ENCODE peak calls at places on chromosomes 11 and 22, in eight cellular contexts. One of them, this sample, is unnamed.

GRCh38 chr11:70464509-70465361 is 66.4 kb downstream of the CTTN start:
- DNase-seq in CD4-positive, alpha-beta memory T cell: no peak
- DNase-seq in pons: no peak
- DNase-seq in NCI-H1092: no peak
- DNase-seq in stimulated activated CD8-positive, alpha-beta memory T cell treated with anti-CD3 and anti-CD28 coated beads, Interleukin-4, amount 100 ng/mL, for 1 hour: no peak
- DNase-seq in activated T-cell treated with anti-CD3 and anti-CD28 coated beads, Interleukin-2, amount 50 U/mL, for 72 hours: no peak
- DNase-seq in GDM1: no peak
- DNase-seq in H9: no peak
- DNase-seq in this sample: no peak

GRCh38 chr11:117520966-117521365 is 193.3 kb downstream of the CEP164 start:
- DNase-seq in NCI-H1092: no peak
- DNase-seq in pons: no peak
- DNase-seq in stimulated activated CD8-positive, alpha-beta memory T cell treated with anti-CD3 and anti-CD28 coated beads, Interleukin-4, amount 100 ng/mL, for 1 hour: no peak
- DNase-seq in activated T-cell treated with anti-CD3 and anti-CD28 coated beads, Interleukin-2, amount 50 U/mL, for 72 hours: no peak
- DNase-seq in H9: no peak
- DNase-seq in GDM1: no peak
- DNase-seq in CD4-positive, alpha-beta memory T cell: no peak
- DNase-seq in this sample: no peak

GRCh38 chr22:19621372-19622060 is 92.8 kb upstream of the SEPTIN5 start:
- DNase-seq in GDM1: no peak
- DNase-seq in activated T-cell treated with anti-CD3 and anti-CD28 coated beads, Interleukin-2, amount 50 U/mL, for 72 hours: no peak
- DNase-seq in H9: no peak
- DNase-seq in CD4-positive, alpha-beta memory T cell: no peak
- DNase-seq in NCI-H1092: no peak
- DNase-seq in pons: no peak
- DNase-seq in stimulated activated CD8-positive, alpha-beta memory T cell treated with anti-CD3 and anti-CD28 coated beads, Interleukin-4, amount 100 ng/mL, for 1 hour: no peak
- DNase-seq in this sample: no peak

GRCh38 chr22:49305215-49305965 is 522.3 kb downstream of the BRD1 start:
- DNase-seq in pons: peak; percentile 12
- DNase-seq in GDM1: peak; percentile 7
- DNase-seq in activated T-cell treated with anti-CD3 and anti-CD28 coated beads, Interleukin-2, amount 50 U/mL, for 72 hours: peak; percentile 83
- DNase-seq in stimulated activated CD8-positive, alpha-beta memory T cell treated with anti-CD3 and anti-CD28 coated beads, Interleukin-4, amount 100 ng/mL, for 1 hour: peak; percentile 25
- DNase-seq in CD4-positive, alpha-beta memory T cell: peak; percentile 24
- DNase-seq in H9: peak; percentile 89
- DNase-seq in NCI-H1092: no peak
- DNase-seq in this sample: peak; percentile 2

GRCh38 chr11:125141178-125141577 is 23.4 kb upstream of the PKNOX2 start:
- DNase-seq in GDM1: no peak
- DNase-seq in pons: no peak
- DNase-seq in NCI-H1092: no peak
- DNase-seq in stimulated activated CD8-positive, alpha-beta memory T cell treated with anti-CD3 and anti-CD28 coated beads, Interleukin-4, amount 100 ng/mL, for 1 hour: no peak
- DNase-seq in H9: no peak
- DNase-seq in CD4-positive, alpha-beta memory T cell: no peak
- DNase-seq in activated T-cell treated with anti-CD3 and anti-CD28 coated beads, Interleukin-2, amount 50 U/mL, for 72 hours: no peak
- DNase-seq in this sample: no peak

GRCh38 chr11:43708776-43709175 is 28.2 kb downstream of the HSD17B12 start:
- DNase-seq in H9: no peak
- DNase-seq in pons: no peak
- DNase-seq in GDM1: no peak
- DNase-seq in NCI-H1092: no peak
- DNase-seq in activated T-cell treated with anti-CD3 and anti-CD28 coated beads, Interleukin-2, amount 50 U/mL, for 72 hours: no peak
- DNase-seq in CD4-positive, alpha-beta memory T cell: no peak
- DNase-seq in stimulated activated CD8-positive, alpha-beta memory T cell treated with anti-CD3 and anti-CD28 coated beads, Interleukin-4, amount 100 ng/mL, for 1 hour: no peak
- DNase-seq in this sample: no peak

GRCh38 chr11:61571869-61572268 is 9.0 kb downstream of the SYT7 start:
- DNase-seq in stimulated activated CD8-positive, alpha-beta memory T cell treated with anti-CD3 and anti-CD28 coated beads, Interleukin-4, amount 100 ng/mL, for 1 hour: no peak
- DNase-seq in pons: no peak
- DNase-seq in H9: no peak
- DNase-seq in CD4-positive, alpha-beta memory T cell: no peak
- DNase-seq in activated T-cell treated with anti-CD3 and anti-CD28 coated beads, Interleukin-2, amount 50 U/mL, for 72 hours: no peak
- DNase-seq in NCI-H1092: no peak
- DNase-seq in GDM1: no peak
- DNase-seq in this sample: no peak

GRCh38 chr11:69240332-69241074 is 53.5 kb upstream of the MYEOV start:
- DNase-seq in GDM1: no peak
- DNase-seq in H9: peak; percentile 35
- DNase-seq in NCI-H1092: no peak
- DNase-seq in pons: no peak
- DNase-seq in stimulated activated CD8-positive, alpha-beta memory T cell treated with anti-CD3 and anti-CD28 coated beads, Interleukin-4, amount 100 ng/mL, for 1 hour: no peak
- DNase-seq in CD4-positive, alpha-beta memory T cell: no peak
- DNase-seq in activated T-cell treated with anti-CD3 and anti-CD28 coated beads, Interleukin-2, amount 50 U/mL, for 72 hours: no peak
- DNase-seq in this sample: no peak

GRCh38 chr11:95067042-95067827 is 516 bp downstream of the SRSF8 start:
- DNase-seq in pons: peak; percentile 75
- DNase-seq in activated T-cell treated with anti-CD3 and anti-CD28 coated beads, Interleukin-2, amount 50 U/mL, for 72 hours: peak; percentile 85
- DNase-seq in CD4-positive, alpha-beta memory T cell: peak; percentile 72
- DNase-seq in stimulated activated CD8-positive, alpha-beta memory T cell treated with anti-CD3 and anti-CD28 coated beads, Interleukin-4, amount 100 ng/mL, for 1 hour: peak; percentile 45
- DNase-seq in H9: peak; percentile 75
- DNase-seq in GDM1: peak; percentile 59
- DNase-seq in NCI-H1092: peak; percentile 85
- DNase-seq in this sample: peak; percentile 66

GRCh38 chr11:63915961-63916836 is 765 bp downstream of the RCOR2 start:
- DNase-seq in pons: no peak
- DNase-seq in GDM1: no peak
- DNase-seq in activated T-cell treated with anti-CD3 and anti-CD28 coated beads, Interleukin-2, amount 50 U/mL, for 72 hours: peak; percentile 53
- DNase-seq in stimulated activated CD8-positive, alpha-beta memory T cell treated with anti-CD3 and anti-CD28 coated beads, Interleukin-4, amount 100 ng/mL, for 1 hour: no peak
- DNase-seq in H9: peak; percentile 92
- DNase-seq in CD4-positive, alpha-beta memory T cell: no peak
- DNase-seq in NCI-H1092: peak; percentile 59
- DNase-seq in this sample: no peak

GRCh38 chr22:41315586-41315985 is 14.3 kb downstream of the ZC3H7B start:
- DNase-seq in GDM1: no peak
- DNase-seq in H9: no peak
- DNase-seq in CD4-positive, alpha-beta memory T cell: no peak
- DNase-seq in stimulated activated CD8-positive, alpha-beta memory T cell treated with anti-CD3 and anti-CD28 coated beads, Interleukin-4, amount 100 ng/mL, for 1 hour: no peak
- DNase-seq in NCI-H1092: no peak
- DNase-seq in activated T-cell treated with anti-CD3 and anti-CD28 coated beads, Interleukin-2, amount 50 U/mL, for 72 hours: no peak
- DNase-seq in pons: no peak
- DNase-seq in this sample: no peak

GRCh38 chr11:97717922-97718321 is 1302.8 kb upstream of the CNTN5 start:
- DNase-seq in CD4-positive, alpha-beta memory T cell: no peak
- DNase-seq in activated T-cell treated with anti-CD3 and anti-CD28 coated beads, Interleukin-2, amount 50 U/mL, for 72 hours: no peak
- DNase-seq in pons: no peak
- DNase-seq in GDM1: no peak
- DNase-seq in stimulated activated CD8-positive, alpha-beta memory T cell treated with anti-CD3 and anti-CD28 coated beads, Interleukin-4, amount 100 ng/mL, for 1 hour: no peak
- DNase-seq in NCI-H1092: no peak
- DNase-seq in H9: no peak
- DNase-seq in this sample: no peak

GRCh38 chr11:26996056-26996455 is 2.1 kb downstream of the FIBIN start:
- DNase-seq in stimulated activated CD8-positive, alpha-beta memory T cell treated with anti-CD3 and anti-CD28 coated beads, Interleukin-4, amount 100 ng/mL, for 1 hour: no peak
- DNase-seq in H9: no peak
- DNase-seq in pons: no peak
- DNase-seq in CD4-positive, alpha-beta memory T cell: no peak
- DNase-seq in NCI-H1092: no peak
- DNase-seq in activated T-cell treated with anti-CD3 and anti-CD28 coated beads, Interleukin-2, amount 50 U/mL, for 72 hours: no peak
- DNase-seq in GDM1: no peak
- DNase-seq in this sample: no peak

GRCh38 chr11:74147199-74147929 is 23.4 kb downstream of the C2CD3 start:
- DNase-seq in NCI-H1092: no peak
- DNase-seq in activated T-cell treated with anti-CD3 and anti-CD28 coated beads, Interleukin-2, amount 50 U/mL, for 72 hours: no peak
- DNase-seq in GDM1: no peak
- DNase-seq in stimulated activated CD8-positive, alpha-beta memory T cell treated with anti-CD3 and anti-CD28 coated beads, Interleukin-4, amount 100 ng/mL, for 1 hour: no peak
- DNase-seq in pons: no peak
- DNase-seq in CD4-positive, alpha-beta memory T cell: no peak
- DNase-seq in H9: no peak
- DNase-seq in this sample: no peak

GRCh38 chr11:130179396-130180306 is 20.1 kb downstream of the ST14 start:
- DNase-seq in CD4-positive, alpha-beta memory T cell: no peak
- DNase-seq in activated T-cell treated with anti-CD3 and anti-CD28 coated beads, Interleukin-2, amount 50 U/mL, for 72 hours: no peak
- DNase-seq in GDM1: no peak
- DNase-seq in stimulated activated CD8-positive, alpha-beta memory T cell treated with anti-CD3 and anti-CD28 coated beads, Interleukin-4, amount 100 ng/mL, for 1 hour: no peak
- DNase-seq in H9: no peak
- DNase-seq in NCI-H1092: peak; percentile 57
- DNase-seq in pons: no peak
- DNase-seq in this sample: no peak

GRCh38 chr11:33329705-33330329 is 72.6 kb downstream of the HIPK3 start:
- DNase-seq in stimulated activated CD8-positive, alpha-beta memory T cell treated with anti-CD3 and anti-CD28 coated beads, Interleukin-4, amount 100 ng/mL, for 1 hour: no peak
- DNase-seq in GDM1: peak; percentile 39
- DNase-seq in NCI-H1092: peak; percentile 62
- DNase-seq in CD4-positive, alpha-beta memory T cell: peak; percentile 47
- DNase-seq in H9: no peak
- DNase-seq in pons: peak; percentile 81
- DNase-seq in activated T-cell treated with anti-CD3 and anti-CD28 coated beads, Interleukin-2, amount 50 U/mL, for 72 hours: peak; percentile 30
- DNase-seq in this sample: no peak

GRCh38 chr11:112216591-112217105 is 9.6 kb upstream of the PTS start:
- DNase-seq in pons: no peak
- DNase-seq in stimulated activated CD8-positive, alpha-beta memory T cell treated with anti-CD3 and anti-CD28 coated beads, Interleukin-4, amount 100 ng/mL, for 1 hour: no peak
- DNase-seq in CD4-positive, alpha-beta memory T cell: no peak
- DNase-seq in NCI-H1092: no peak
- DNase-seq in activated T-cell treated with anti-CD3 and anti-CD28 coated beads, Interleukin-2, amount 50 U/mL, for 72 hours: no peak
- DNase-seq in H9: no peak
- DNase-seq in GDM1: no peak
- DNase-seq in this sample: no peak

GRCh38 chr11:9260182-9261146 is 4.7 kb downstream of the DENND5A start:
- DNase-seq in pons: peak; percentile 50
- DNase-seq in GDM1: no peak
- DNase-seq in activated T-cell treated with anti-CD3 and anti-CD28 coated beads, Interleukin-2, amount 50 U/mL, for 72 hours: no peak
- DNase-seq in H9: no peak
- DNase-seq in stimulated activated CD8-positive, alpha-beta memory T cell treated with anti-CD3 and anti-CD28 coated beads, Interleukin-4, amount 100 ng/mL, for 1 hour: no peak
- DNase-seq in CD4-positive, alpha-beta memory T cell: no peak
- DNase-seq in NCI-H1092: no peak
- DNase-seq in this sample: no peak

GRCh38 chr11:64767344-64768299 is 7.8 kb upstream of the PYGM start:
- DNase-seq in pons: no peak
- DNase-seq in activated T-cell treated with anti-CD3 and anti-CD28 coated beads, Interleukin-2, amount 50 U/mL, for 72 hours: peak; percentile 85
- DNase-seq in stimulated activated CD8-positive, alpha-beta memory T cell treated with anti-CD3 and anti-CD28 coated beads, Interleukin-4, amount 100 ng/mL, for 1 hour: peak; percentile 66
- DNase-seq in NCI-H1092: peak; percentile 13
- DNase-seq in CD4-positive, alpha-beta memory T cell: peak; percentile 78
- DNase-seq in H9: peak; percentile 90
- DNase-seq in GDM1: peak; percentile 46
- DNase-seq in this sample: no peak

GRCh38 chr11:61480936-61481335 is 27.6 kb upstream of the LRRC10B start:
- DNase-seq in activated T-cell treated with anti-CD3 and anti-CD28 coated beads, Interleukin-2, amount 50 U/mL, for 72 hours: no peak
- DNase-seq in pons: no peak
- DNase-seq in GDM1: no peak
- DNase-seq in CD4-positive, alpha-beta memory T cell: no peak
- DNase-seq in NCI-H1092: peak; percentile 63
- DNase-seq in stimulated activated CD8-positive, alpha-beta memory T cell treated with anti-CD3 and anti-CD28 coated beads, Interleukin-4, amount 100 ng/mL, for 1 hour: no peak
- DNase-seq in H9: peak; percentile 95
- DNase-seq in this sample: no peak

GRCh38 chr22:36540867-36541642 is 12.1 kb upstream of the EIF3D start:
- DNase-seq in pons: no peak
- DNase-seq in NCI-H1092: no peak
- DNase-seq in stimulated activated CD8-positive, alpha-beta memory T cell treated with anti-CD3 and anti-CD28 coated beads, Interleukin-4, amount 100 ng/mL, for 1 hour: no peak
- DNase-seq in GDM1: no peak
- DNase-seq in activated T-cell treated with anti-CD3 and anti-CD28 coated beads, Interleukin-2, amount 50 U/mL, for 72 hours: no peak
- DNase-seq in H9: no peak
- DNase-seq in CD4-positive, alpha-beta memory T cell: no peak
- DNase-seq in this sample: no peak

GRCh38 chr11:118450451-118450850 is 14.2 kb downstream of the KMT2A start:
- DNase-seq in stimulated activated CD8-positive, alpha-beta memory T cell treated with anti-CD3 and anti-CD28 coated beads, Interleukin-4, amount 100 ng/mL, for 1 hour: no peak
- DNase-seq in NCI-H1092: no peak
- DNase-seq in H9: no peak
- DNase-seq in GDM1: no peak
- DNase-seq in CD4-positive, alpha-beta memory T cell: no peak
- DNase-seq in activated T-cell treated with anti-CD3 and anti-CD28 coated beads, Interleukin-2, amount 50 U/mL, for 72 hours: no peak
- DNase-seq in pons: no peak
- DNase-seq in this sample: no peak

GRCh38 chr11:662689-663274 is 25.7 kb downstream of the DRD4 start:
- DNase-seq in activated T-cell treated with anti-CD3 and anti-CD28 coated beads, Interleukin-2, amount 50 U/mL, for 72 hours: peak; percentile 59
- DNase-seq in CD4-positive, alpha-beta memory T cell: no peak
- DNase-seq in GDM1: no peak
- DNase-seq in H9: peak; percentile 76
- DNase-seq in pons: peak; percentile 48
- DNase-seq in NCI-H1092: no peak
- DNase-seq in stimulated activated CD8-positive, alpha-beta memory T cell treated with anti-CD3 and anti-CD28 coated beads, Interleukin-4, amount 100 ng/mL, for 1 hour: no peak
- DNase-seq in this sample: no peak

GRCh38 chr11:64537876-64538275 is 53.1 kb upstream of the SLC22A12 start:
- DNase-seq in CD4-positive, alpha-beta memory T cell: no peak
- DNase-seq in GDM1: no peak
- DNase-seq in pons: no peak
- DNase-seq in activated T-cell treated with anti-CD3 and anti-CD28 coated beads, Interleukin-2, amount 50 U/mL, for 72 hours: no peak
- DNase-seq in stimulated activated CD8-positive, alpha-beta memory T cell treated with anti-CD3 and anti-CD28 coated beads, Interleukin-4, amount 100 ng/mL, for 1 hour: no peak
- DNase-seq in NCI-H1092: no peak
- DNase-seq in H9: no peak
- DNase-seq in this sample: no peak

GRCh38 chr11:62054484-62055121 is 69.2 kb upstream of the INCENP start:
- DNase-seq in GDM1: no peak
- DNase-seq in CD4-positive, alpha-beta memory T cell: peak; percentile 11
- DNase-seq in activated T-cell treated with anti-CD3 and anti-CD28 coated beads, Interleukin-2, amount 50 U/mL, for 72 hours: no peak
- DNase-seq in H9: peak; percentile 47
- DNase-seq in pons: no peak
- DNase-seq in NCI-H1092: peak; percentile 56
- DNase-seq in stimulated activated CD8-positive, alpha-beta memory T cell treated with anti-CD3 and anti-CD28 coated beads, Interleukin-4, amount 100 ng/mL, for 1 hour: no peak
- DNase-seq in this sample: no peak

This sample was measured in KG1.